ENCODE peak calls at places on chromosomes 7 and 10, in six cellular contexts. V, E, Y, T, H and F are unnamed samples.
A peak's percentile ranks its signal among the peaks of the same experiment; 100 is the strongest.

GRCh38 chr7:158373761-158374545 is 213.7 kb downstream of the PTPRN2 start:
- DNase-seq in T (no peak), Y (no peak), H (peak; percentile 58), E (no peak), V (no peak), F (peak; percentile 37)

GRCh38 chr7:113085781-113086390 is 741 bp downstream of the GPR85 start:
- DNase-seq in Y (no peak), E (no peak), T (peak; percentile 41), H (no peak), V (no peak), F (peak; percentile 19)

GRCh38 chr10:119203006-119203405 is 4.4 kb upstream of the GRK5 start:
- DNase-seq in T (peak; percentile 78), E (no peak), H (no peak), V (no peak), Y (no peak), F (peak; percentile 39)

GRCh38 chr7:25240340-25240739 is 12.1 kb upstream of the NPVF start:
- DNase-seq in V (no peak), Y (no peak), E (no peak), H (no peak), T (no peak), F (no peak)

GRCh38 chr10:87896216-87896615 is 32.8 kb downstream of the PTEN start:
- DNase-seq in V (no peak), T (no peak), E (no peak), H (no peak), Y (no peak), F (no peak)

GRCh38 chr10:69428138-69428537 is 11.4 kb upstream of the TACR2 start:
- DNase-seq in E (no peak), V (no peak), T (no peak), Y (no peak), H (no peak), F (no peak)

GRCh38 chr10:35150335-35150734 is 23.7 kb downstream of the CREM start:
- DNase-seq in E (no peak), T (no peak), Y (peak; percentile 52), V (no peak), H (no peak), F (no peak)

GRCh38 chr7:77796960-77797359 is 1.3 kb downstream of the TMEM60 start:
- DNase-seq in E (no peak), V (no peak), T (no peak), Y (no peak), H (no peak), F (no peak)

GRCh38 chr10:122149138-122149606 is 121.9 kb upstream of the BTBD16 start:
- DNase-seq in V (no peak), H (no peak), E (no peak), T (no peak), Y (no peak), F (no peak)

GRCh38 chr10:63480237-63480636 is 14.5 kb upstream of the JMJD1C start:
- DNase-seq in V (no peak), E (no peak), Y (no peak), T (no peak), H (no peak), F (no peak)

GRCh38 chr10:63483983-63484382 is 18.2 kb upstream of the JMJD1C start:
- DNase-seq in Y (no peak), H (no peak), T (no peak), E (no peak), V (no peak), F (no peak)

GRCh38 chr10:63478564-63478963 is 12.8 kb upstream of the JMJD1C start:
- DNase-seq in H (no peak), T (no peak), E (no peak), V (no peak), Y (no peak), F (no peak)

GRCh38 chr10:63477927-63478326 is 12.2 kb upstream of the JMJD1C start:
- DNase-seq in T (no peak), H (no peak), V (no peak), Y (no peak), E (no peak), F (no peak)

DNA sequence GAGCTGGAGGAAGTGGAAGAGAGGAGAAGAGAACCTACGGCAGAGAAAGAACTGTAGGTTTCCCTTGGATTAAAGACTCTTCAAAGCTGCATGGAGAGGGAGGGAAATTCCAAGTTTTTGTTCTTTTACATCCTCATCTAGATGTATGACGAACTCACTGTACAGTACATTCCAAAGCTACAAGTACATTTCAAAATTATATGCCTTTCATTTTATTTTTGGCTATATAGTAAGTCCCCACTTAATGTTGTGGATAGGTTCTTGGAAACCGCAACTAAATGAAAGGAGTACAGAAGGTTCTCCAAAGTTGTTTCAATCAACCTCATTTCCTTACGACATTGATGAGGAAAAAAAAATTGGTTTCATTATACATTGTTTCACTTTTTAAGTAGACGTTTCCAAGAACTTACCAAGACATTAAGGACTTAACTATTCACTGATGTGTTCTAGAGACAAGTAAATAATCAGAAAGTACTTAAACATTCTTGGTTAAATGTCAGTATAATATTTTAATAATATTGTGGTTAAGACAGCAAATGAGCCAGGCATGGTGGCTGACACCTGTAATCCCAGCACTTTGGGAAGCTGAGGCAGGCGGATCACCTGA is 16.1 kb upstream of the JMJD1C start:
- DNase-seq in V (no peak), E (no peak), T (no peak), Y (no peak), H (no peak), F (peak; percentile 27)
- H3K4me3 ChIP-seq in V (no peak overlapping the region), E (no peak overlapping the region), T (no peak overlapping the region), Y (no peak overlapping the region), H (no peak overlapping the region), F (no peak overlapping the region)

DNA sequence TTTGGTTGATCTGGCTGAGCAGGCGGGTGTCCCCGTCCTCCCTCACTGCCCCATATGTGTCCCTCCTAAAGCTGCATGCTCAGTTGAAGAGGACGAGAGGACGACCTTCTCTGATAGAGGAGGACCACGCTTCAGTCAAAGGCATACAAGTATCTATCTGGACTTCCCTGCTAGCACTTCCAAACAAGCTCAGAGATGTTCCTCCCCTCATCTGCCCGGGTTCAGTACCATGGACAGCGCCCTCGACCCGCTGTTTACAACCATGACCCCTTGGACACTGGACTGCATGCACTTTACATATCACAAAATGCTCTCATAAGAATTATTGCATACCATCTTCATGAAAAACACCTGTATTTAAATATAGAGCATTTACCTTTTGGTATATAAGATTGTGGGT is 26.9 kb upstream of the TRIM56 start:
- DNase-seq in E (peak; percentile 45), V (peak; percentile 25), T (peak; percentile 38), Y (peak; percentile 57), H (peak; percentile 72), F (peak; percentile 39)
- TF ChIP-seq CTCF in E (no peak), V (no peak), T (no peak), Y (no peak), H (no peak), F (no peak)

GRCh38 chr7:150341263-150342118 is at the start of gene RARRES2:
- DNase-seq in V (no peak), E (peak; percentile 91), T (no peak), Y (no peak), H (no peak), F (no peak)
- H3K4me3 ChIP-seq in V (no peak within 1 kb of the TSS), E (peak within 1 kb of the TSS; percentile 86), T (no peak within 1 kb of the TSS), Y (no peak within 1 kb of the TSS), H (peak within 1 kb of the TSS; percentile 62), F (no peak within 1 kb of the TSS)

DNA sequence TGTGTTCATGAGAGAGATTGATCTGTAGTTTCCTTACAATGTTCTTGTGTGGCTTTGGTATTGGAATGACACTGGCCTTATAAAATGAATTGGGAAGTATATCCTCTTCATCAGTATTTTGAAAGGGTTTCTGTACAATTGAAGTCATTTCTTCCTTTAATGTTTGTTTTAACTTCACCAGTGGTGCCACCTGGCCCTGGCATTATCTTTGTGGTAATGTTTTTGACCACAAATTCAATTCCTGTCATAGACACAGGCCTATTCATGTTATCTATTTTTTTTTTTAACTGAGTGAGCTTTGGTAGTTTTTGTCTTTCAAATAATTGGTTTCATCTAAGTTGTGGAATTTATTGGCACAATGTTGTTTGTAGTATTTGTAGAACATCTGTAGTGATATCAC is 127.7 kb downstream of the CDK14 start:
- DNase-seq in V (no peak), H (no peak), T (no peak), E (no peak), Y (no peak), F (no peak)
- TF ChIP-seq CTCF in V (no peak), H (no peak), T (no peak), E (no peak), Y (no peak), F (no peak)

GRCh38 chr10:11208908-11209809 is 191.5 kb downstream of the CELF2 start:
- DNase-seq in V (no peak), H (no peak), T (no peak), Y (peak; percentile 85), E (no peak), F (no peak)

GRCh38 chr10:11210211-11210922 is 192.7 kb downstream of the CELF2 start:
- DNase-seq in V (no peak), T (no peak), E (no peak), Y (peak; percentile 59), H (no peak), F (peak; percentile 37)

GRCh38 chr10:11207276-11207809 is 189.7 kb downstream of the CELF2 start:
- DNase-seq in E (no peak), H (no peak), Y (no peak), T (no peak), V (no peak), F (no peak)

GRCh38 chr10:11209810-11210141 is 192.1 kb downstream of the CELF2 start:
- DNase-seq in V (no peak), H (no peak), E (no peak), T (no peak), Y (peak; percentile 80), F (no peak)

GRCh38 chr10:11208243-11208642 is 190.6 kb downstream of the CELF2 start:
- DNase-seq in H (no peak), Y (no peak), T (no peak), V (no peak), E (no peak), F (no peak)
- H3K4me3 ChIP-seq in H (peak overlapping the region; percentile 9), Y (peak overlapping the region; percentile 27), T (no peak overlapping the region), V (no peak overlapping the region), E (no peak overlapping the region), F (no peak overlapping the region)

GRCh38 chr7:133051066-133051465 is 30.8 kb downstream of the CHCHD3 start:
- DNase-seq in E (peak; percentile 38), Y (peak; percentile 12), H (no peak), V (no peak), T (peak; percentile 13), F (no peak)
- TF ChIP-seq CTCF in E (no peak), Y (peak; percentile 5), H (no peak), V (no peak), T (peak; percentile 37), F (no peak)

GRCh38 chr10:94850766-94851165 is 87.7 kb upstream of the CYP2C9 start:
- DNase-seq in Y (no peak), T (no peak), E (no peak), H (no peak), V (no peak), F (no peak)
- H3K4me3 ChIP-seq in Y (no peak overlapping the region), T (no peak overlapping the region), E (no peak overlapping the region), H (no peak overlapping the region), V (no peak overlapping the region), F (no peak overlapping the region)

GRCh38 chr7:28044825-28045224 is 135.8 kb downstream of the JAZF1 start:
- DNase-seq in H (no peak), Y (no peak), E (no peak), V (no peak), T (no peak), F (no peak)
- TF ChIP-seq CTCF in H (no peak), Y (no peak), E (no peak), V (no peak), T (no peak), F (no peak)